ENCODE peak calls at places on chromosomes 13 and 19, in five cellular contexts. One of them, this sample, is unnamed.

GRCh38 chr13:46307554-46307953 is 79.5 kb downstream of the RUBCNL start:
- DNase-seq in foreskin fibroblast: peak
- DNase-seq in tibial nerve: no peak
- DNase-seq in thoracic aorta: no peak
- DNase-seq in nephron progenitor cell: no peak
- DNase-seq in this sample: no peak

GRCh38 chr19:13044160-13044853 is 49.0 kb downstream of the NFIX start:
- DNase-seq in nephron progenitor cell: no peak
- DNase-seq in thoracic aorta: no peak
- DNase-seq in foreskin fibroblast: peak
- DNase-seq in tibial nerve: no peak
- DNase-seq in this sample: no peak

GRCh38 chr13:42123600-42123999 is 75.2 kb downstream of the DGKH start:
- DNase-seq in tibial nerve: no peak
- DNase-seq in foreskin fibroblast: no peak
- DNase-seq in thoracic aorta: no peak
- DNase-seq in nephron progenitor cell: no peak
- DNase-seq in this sample: no peak

GRCh38 chr13:44040754-44041100 is 161.0 kb downstream of the LACC1 start:
- DNase-seq in thoracic aorta: no peak
- DNase-seq in foreskin fibroblast: peak
- DNase-seq in nephron progenitor cell: no peak
- DNase-seq in tibial nerve: no peak
- DNase-seq in this sample: no peak

GRCh38 chr19:435707-436412 is 25.0 kb downstream of the SHC2 start:
- DNase-seq in foreskin fibroblast: no peak
- DNase-seq in tibial nerve: no peak
- DNase-seq in thoracic aorta: no peak
- DNase-seq in nephron progenitor cell: peak
- DNase-seq in this sample: peak

GRCh38 chr19:41353466-41354342 is at the start of gene TGFB1:
- DNase-seq in thoracic aorta: peak
- DNase-seq in foreskin fibroblast: peak
- DNase-seq in nephron progenitor cell: peak
- DNase-seq in tibial nerve: peak
- DNase-seq in this sample: peak

GRCh38 chr13:44305216-44305615 is 68.4 kb upstream of the SERP2 start:
- DNase-seq in tibial nerve: no peak
- DNase-seq in foreskin fibroblast: no peak
- DNase-seq in nephron progenitor cell: no peak
- DNase-seq in thoracic aorta: no peak
- DNase-seq in this sample: no peak

GRCh38 chr13:111883571-111884343 is 183.2 kb upstream of the SOX1 start:
- DNase-seq in thoracic aorta: no peak
- DNase-seq in foreskin fibroblast: no peak
- DNase-seq in tibial nerve: no peak
- DNase-seq in nephron progenitor cell: no peak
- DNase-seq in this sample: no peak

GRCh38 chr19:18991050-18991449 is 42.3 kb downstream of the SUGP2 start:
- DNase-seq in foreskin fibroblast: no peak
- DNase-seq in thoracic aorta: no peak
- DNase-seq in tibial nerve: no peak
- DNase-seq in nephron progenitor cell: no peak
- DNase-seq in this sample: no peak

GRCh38 chr19:18208098-18208951 is 4.5 kb upstream of the RAB3A start:
- DNase-seq in tibial nerve: no peak
- DNase-seq in thoracic aorta: no peak
- DNase-seq in nephron progenitor cell: peak
- DNase-seq in foreskin fibroblast: peak
- DNase-seq in this sample: peak

GRCh38 chr19:45638930-45639729 is at the start of gene EML2:
- DNase-seq in tibial nerve: peak
- DNase-seq in nephron progenitor cell: peak
- DNase-seq in thoracic aorta: no peak
- DNase-seq in foreskin fibroblast: peak
- DNase-seq in this sample: peak

GRCh38 chr19:49084206-49085019 is 838 bp upstream of the SNRNP70 start:
- DNase-seq in thoracic aorta: no peak
- DNase-seq in tibial nerve: peak
- DNase-seq in nephron progenitor cell: no peak
- DNase-seq in foreskin fibroblast: no peak
- DNase-seq in this sample: no peak

GRCh38 chr19:38838208-38838985 is 6.8 kb upstream of the ECH1 start:
- DNase-seq in thoracic aorta: no peak
- DNase-seq in foreskin fibroblast: no peak
- DNase-seq in nephron progenitor cell: no peak
- DNase-seq in tibial nerve: no peak
- DNase-seq in this sample: no peak

GRCh38 chr13:26977541-26977940 is 194.1 kb downstream of the USP12 start:
- DNase-seq in thoracic aorta: no peak
- DNase-seq in foreskin fibroblast: peak
- DNase-seq in tibial nerve: no peak
- DNase-seq in nephron progenitor cell: no peak
- DNase-seq in this sample: no peak

GRCh38 chr13:25966086-25966485 is 85.7 kb downstream of the SHISA2 start:
- DNase-seq in tibial nerve: no peak
- DNase-seq in nephron progenitor cell: no peak
- DNase-seq in foreskin fibroblast: no peak
- DNase-seq in thoracic aorta: no peak
- DNase-seq in this sample: no peak

GRCh38 chr13:19818223-19818842 is 35.6 kb upstream of the PSPC1 start:
- DNase-seq in thoracic aorta: no peak
- DNase-seq in foreskin fibroblast: peak
- DNase-seq in nephron progenitor cell: peak
- DNase-seq in tibial nerve: no peak
- DNase-seq in this sample: peak

GRCh38 chr13:27635256-27635655 is 13.6 kb downstream of the POLR1D start:
- DNase-seq in foreskin fibroblast: no peak
- DNase-seq in nephron progenitor cell: no peak
- DNase-seq in thoracic aorta: no peak
- DNase-seq in tibial nerve: no peak
- DNase-seq in this sample: no peak

GRCh38 chr13:37289212-37289935 is 183.9 kb upstream of the CSNK1A1L start:
- DNase-seq in tibial nerve: no peak
- DNase-seq in foreskin fibroblast: no peak
- DNase-seq in thoracic aorta: no peak
- DNase-seq in nephron progenitor cell: no peak
- DNase-seq in this sample: no peak

GRCh38 chr19:45331411-45331810 is 8.7 kb upstream of the CKM start:
- DNase-seq in tibial nerve: no peak
- DNase-seq in thoracic aorta: no peak
- DNase-seq in foreskin fibroblast: no peak
- DNase-seq in nephron progenitor cell: no peak
- DNase-seq in this sample: no peak

GRCh38 chr13:76723551-76724232 is 162.5 kb downstream of the KCTD12 start:
- DNase-seq in thoracic aorta: no peak
- DNase-seq in tibial nerve: no peak
- DNase-seq in foreskin fibroblast: peak
- DNase-seq in nephron progenitor cell: no peak
- DNase-seq in this sample: no peak

GRCh38 chr13:101429733-101430132 is 13.4 kb upstream of the NALCN start:
- DNase-seq in nephron progenitor cell: no peak
- DNase-seq in foreskin fibroblast: no peak
- DNase-seq in thoracic aorta: no peak
- DNase-seq in tibial nerve: no peak
- DNase-seq in this sample: no peak

GRCh38 chr13:47420568-47420967 is 523.7 kb upstream of the HTR2A start:
- DNase-seq in nephron progenitor cell: no peak
- DNase-seq in tibial nerve: no peak
- DNase-seq in thoracic aorta: no peak
- DNase-seq in foreskin fibroblast: peak
- DNase-seq in this sample: no peak

GRCh38 chr19:44623080-44623479 is 9.7 kb downstream of the IGSF23 start:
- DNase-seq in tibial nerve: no peak
- DNase-seq in thoracic aorta: no peak
- DNase-seq in foreskin fibroblast: peak
- DNase-seq in nephron progenitor cell: no peak
- DNase-seq in this sample: no peak

GRCh38 chr19:10379880-10380310 is 477 bp downstream of the TYK2 start:
- DNase-seq in nephron progenitor cell: no peak
- DNase-seq in foreskin fibroblast: peak
- DNase-seq in tibial nerve: no peak
- DNase-seq in thoracic aorta: no peak
- DNase-seq in this sample: no peak

GRCh38 chr13:68304287-68304893 is 1074.3 kb upstream of the PCDH9 start:
- DNase-seq in foreskin fibroblast: no peak
- DNase-seq in thoracic aorta: no peak
- DNase-seq in nephron progenitor cell: no peak
- DNase-seq in tibial nerve: no peak
- DNase-seq in this sample: no peak

GRCh38 chr19:34261335-34262109 is 7.2 kb downstream of the GARRE1 start:
- DNase-seq in nephron progenitor cell: no peak
- DNase-seq in foreskin fibroblast: no peak
- DNase-seq in tibial nerve: no peak
- DNase-seq in thoracic aorta: no peak
- DNase-seq in this sample: no peak

GRCh38 chr13:26348966-26349365 is 95.0 kb downstream of the CDK8 start:
- DNase-seq in tibial nerve: no peak
- DNase-seq in nephron progenitor cell: no peak
- DNase-seq in foreskin fibroblast: no peak
- DNase-seq in thoracic aorta: no peak
- DNase-seq in this sample: no peak

GRCh38 chr19:5231857-5232503 is 108.6 kb downstream of the PTPRS start:
- DNase-seq in thoracic aorta: no peak
- DNase-seq in tibial nerve: no peak
- DNase-seq in foreskin fibroblast: no peak
- DNase-seq in nephron progenitor cell: no peak
- DNase-seq in this sample: no peak

GRCh38 chr13:25046274-25046984 is 49.5 kb upstream of the PABPC3 start:
- DNase-seq in thoracic aorta: no peak
- DNase-seq in tibial nerve: no peak
- DNase-seq in nephron progenitor cell: peak
- DNase-seq in foreskin fibroblast: peak
- DNase-seq in this sample: peak

GRCh38 chr19:58330458-58330857 is 3.7 kb downstream of the ZSCAN22 start:
- DNase-seq in nephron progenitor cell: no peak
- DNase-seq in foreskin fibroblast: peak
- DNase-seq in thoracic aorta: no peak
- DNase-seq in tibial nerve: no peak
- DNase-seq in this sample: no peak

GRCh38 chr19:44308011-44308410 is 3.2 kb upstream of the ZNF235 start:
- DNase-seq in tibial nerve: no peak
- DNase-seq in nephron progenitor cell: no peak
- DNase-seq in foreskin fibroblast: peak
- DNase-seq in thoracic aorta: no peak
- DNase-seq in this sample: no peak

GRCh38 chr19:15436012-15436825 is 13.5 kb downstream of the WIZ start:
- DNase-seq in thoracic aorta: no peak
- DNase-seq in nephron progenitor cell: no peak
- DNase-seq in foreskin fibroblast: no peak
- DNase-seq in tibial nerve: no peak
- DNase-seq in this sample: no peak

GRCh38 chr19:15438124-15438496 is 11.6 kb downstream of the WIZ start:
- DNase-seq in thoracic aorta: no peak
- DNase-seq in tibial nerve: no peak
- DNase-seq in foreskin fibroblast: no peak
- DNase-seq in nephron progenitor cell: no peak
- DNase-seq in this sample: no peak

GRCh38 chr19:15438577-15438976 is 11.2 kb downstream of the WIZ start:
- DNase-seq in thoracic aorta: no peak
- DNase-seq in foreskin fibroblast: no peak
- DNase-seq in tibial nerve: no peak
- DNase-seq in nephron progenitor cell: no peak
- DNase-seq in this sample: no peak

GRCh38 chr19:15436826-15437110 is 13.0 kb downstream of the WIZ start:
- DNase-seq in thoracic aorta: no peak
- DNase-seq in tibial nerve: no peak
- DNase-seq in nephron progenitor cell: no peak
- DNase-seq in foreskin fibroblast: no peak
- DNase-seq in this sample: no peak

GRCh38 chr19:15437355-15438123 is 12.2 kb downstream of the WIZ start:
- DNase-seq in tibial nerve: no peak
- DNase-seq in nephron progenitor cell: no peak
- DNase-seq in foreskin fibroblast: peak
- DNase-seq in thoracic aorta: no peak
- DNase-seq in this sample: no peak
- TF ChIP-seq CTCF in tibial nerve: no peak
- TF ChIP-seq CTCF in nephron progenitor cell: no peak
- TF ChIP-seq CTCF in foreskin fibroblast: peak
- TF ChIP-seq CTCF in thoracic aorta: peak
- TF ChIP-seq CTCF in this sample: no peak

DNA sequence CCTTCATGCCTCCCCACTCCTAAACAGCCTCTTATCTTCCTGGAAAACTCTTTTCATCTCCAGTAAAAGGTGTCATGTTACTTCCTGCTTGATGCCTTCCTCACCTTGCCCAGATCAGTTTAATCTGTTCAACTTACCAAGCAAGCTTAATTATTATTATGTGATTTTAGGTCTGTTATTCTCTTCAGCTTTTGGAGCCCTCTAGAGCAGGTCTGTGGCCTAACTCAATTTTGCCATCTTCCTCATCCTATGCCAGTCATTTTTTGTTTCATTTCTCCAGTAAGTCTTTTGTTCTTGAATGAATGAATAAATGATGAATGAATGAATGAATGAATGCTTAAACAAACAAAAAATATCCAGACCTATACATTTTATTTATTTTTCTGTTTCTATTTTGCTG is 528.3 kb downstream of the DCT start:
- DNase-seq in nephron progenitor cell: no peak
- DNase-seq in foreskin fibroblast: peak
- DNase-seq in tibial nerve: no peak
- DNase-seq in thoracic aorta: no peak
- DNase-seq in this sample: no peak
- TF ChIP-seq CTCF in nephron progenitor cell: no peak
- TF ChIP-seq CTCF in foreskin fibroblast: peak
- TF ChIP-seq CTCF in tibial nerve: no peak
- TF ChIP-seq CTCF in thoracic aorta: no peak
- TF ChIP-seq CTCF in this sample: no peak

GRCh38 chr19:6958786-6959185 is 62.4 kb downstream of the MBD3L2B start:
- DNase-seq in nephron progenitor cell: no peak
- DNase-seq in tibial nerve: no peak
- DNase-seq in foreskin fibroblast: no peak
- DNase-seq in thoracic aorta: no peak
- DNase-seq in this sample: no peak

GRCh38 chr19:6963259-6963852 is 57.9 kb downstream of the MBD3L2B start:
- DNase-seq in tibial nerve: no peak
- DNase-seq in nephron progenitor cell: no peak
- DNase-seq in foreskin fibroblast: no peak
- DNase-seq in thoracic aorta: no peak
- DNase-seq in this sample: no peak

GRCh38 chr19:6967962-6968361 is 53.3 kb downstream of the MBD3L2B start:
- DNase-seq in thoracic aorta: no peak
- DNase-seq in nephron progenitor cell: no peak
- DNase-seq in tibial nerve: no peak
- DNase-seq in foreskin fibroblast: no peak
- DNase-seq in this sample: no peak

GRCh38 chr19:6969490-6969889 is 51.7 kb downstream of the MBD3L2B start:
- DNase-seq in nephron progenitor cell: no peak
- DNase-seq in thoracic aorta: no peak
- DNase-seq in tibial nerve: no peak
- DNase-seq in foreskin fibroblast: no peak
- DNase-seq in this sample: no peak

GRCh38 chr19:6963937-6964336 is 57.3 kb downstream of the MBD3L2B start:
- DNase-seq in thoracic aorta: no peak
- DNase-seq in nephron progenitor cell: no peak
- DNase-seq in tibial nerve: no peak
- DNase-seq in foreskin fibroblast: no peak
- DNase-seq in this sample: no peak
- TF ChIP-seq CTCF in thoracic aorta: no peak
- TF ChIP-seq CTCF in nephron progenitor cell: no peak
- TF ChIP-seq CTCF in tibial nerve: no peak
- TF ChIP-seq CTCF in foreskin fibroblast: no peak
- TF ChIP-seq CTCF in this sample: no peak

GRCh38 chr19:6393074-6393981 is at the start of gene GTF2F1:
- DNase-seq in thoracic aorta: peak
- DNase-seq in tibial nerve: peak
- DNase-seq in foreskin fibroblast: peak
- DNase-seq in nephron progenitor cell: peak
- DNase-seq in this sample: peak
- TF ChIP-seq CTCF in thoracic aorta: no peak
- TF ChIP-seq CTCF in tibial nerve: no peak
- TF ChIP-seq CTCF in foreskin fibroblast: no peak
- TF ChIP-seq CTCF in nephron progenitor cell: no peak
- TF ChIP-seq CTCF in this sample: no peak